ENCODE peak calls at places on chromosomes 6 and 20, in five cellular contexts. W is SJCRH30, N is psoas muscle, R is Panc1, C is tibial nerve. H is an unnamed sample. For H3K27me3, the result is how much of the 10 kb centered on the place peaks cover.

GRCh38 chr6:47859132-47859531 is 77.3 kb downstream of the OPN5 start:
- DNase-seq in W (no peak), N (no peak), R (no peak), C (no peak), H (no peak)

GRCh38 chr6:81169166-81169565 is 583.3 kb downstream of the TENT5A start:
- DNase-seq in W (no peak), N (no peak), R (no peak), C (no peak), H (no peak)

GRCh38 chr20:1946762-1947534 is 46.9 kb downstream of the PDYN start:
- DNase-seq in W (no peak), N (peak), R (no peak), C (peak), H (peak)

GRCh38 chr20:5974531-5974930 is 24.1 kb downstream of the MCM8 start:
- DNase-seq in W (no peak), N (no peak), R (no peak), C (no peak), H (no peak)

GRCh38 chr6:145929037-145929633 is 35.0 kb downstream of the SHPRH start:
- DNase-seq in W (peak), N (no peak), R (peak), C (peak), H (no peak)

GRCh38 chr6:113328886-113329381 is 528.2 kb upstream of the MARCKS start:
- DNase-seq in W (peak), N (no peak), R (no peak), C (no peak), H (no peak)

GRCh38 chr6:130943738-130944137 is 116.5 kb downstream of the SMLR1 start:
- DNase-seq in W (no peak), N (no peak), R (no peak), C (no peak), H (no peak)

GRCh38 chr6:34143884-34144580 is 1.9 kb downstream of the GRM4 start:
- DNase-seq in W (no peak), N (peak), R (no peak), C (no peak), H (peak)

GRCh38 chr6:110181131-110182027 is 1.2 kb downstream of the CDC40 start:
- DNase-seq in W (no peak), N (no peak), R (no peak), C (no peak), H (no peak)

GRCh38 chr6:3222506-3223038 is 4.9 kb downstream of the TUBB2B start:
- DNase-seq in W (no peak), N (no peak), R (no peak), C (no peak), H (no peak)

GRCh38 chr6:14530385-14530784 is 412.8 kb downstream of the CD83 start:
- DNase-seq in W (no peak), N (no peak), R (no peak), C (no peak), H (no peak)

GRCh38 chr6:113361014-113361645 is 496.0 kb upstream of the MARCKS start:
- DNase-seq in W (peak), N (no peak), R (no peak), C (no peak), H (no peak)

GRCh38 chr6:50093938-50094272 is 44.2 kb upstream of the DEFB112 start:
- DNase-seq in W (no peak), N (no peak), R (no peak), C (no peak), H (no peak)

GRCh38 chr6:134249759-134250602 is 67.9 kb downstream of the SGK1 start:
- DNase-seq in W (no peak), N (no peak), R (no peak), C (no peak), H (no peak)

GRCh38 chr6:50843842-50844241 is 25.2 kb downstream of the TFAP2B start:
- DNase-seq in W (no peak), N (no peak), R (no peak), C (no peak), H (no peak)

GRCh38 chr6:3312604-3313167 is 53.9 kb downstream of the PSMG4 start:
- DNase-seq in W (no peak), N (no peak), R (no peak), C (no peak), H (peak)

GRCh38 chr20:18001131-18001921 is 32.5 kb downstream of the MGME1 start:
- DNase-seq in W (no peak), N (peak), R (no peak), C (peak), H (peak)

GRCh38 chr6:51865176-51865575 is 222.2 kb downstream of the PKHD1 start:
- DNase-seq in W (no peak), N (no peak), R (no peak), C (no peak), H (no peak)

GRCh38 chr6:7189101-7189721 is 81.5 kb downstream of the RREB1 start:
- DNase-seq in W (no peak), N (no peak), R (no peak), C (no peak), H (no peak)

GRCh38 chr6:14108571-14109410 is 8.8 kb upstream of the CD83 start:
- DNase-seq in W (peak), N (peak), R (no peak), C (no peak), H (peak)

GRCh38 chr6:11241793-11242201 is 9.3 kb upstream of the NEDD9 start:
- DNase-seq in W (no peak), N (peak), R (no peak), C (peak), H (peak)

GRCh38 chr20:8875586-8875985 is 193.3 kb upstream of the PLCB4 start:
- DNase-seq in W (no peak), N (no peak), R (no peak), C (no peak), H (no peak)

GRCh38 chr6:1604991-1605821 is 4.5 kb upstream of the FOXC1 start:
- DNase-seq in W (no peak), N (peak), R (no peak), C (no peak), H (peak)

GRCh38 chr20:53097371-53097770 is 125.2 kb downstream of the TSHZ2 start:
- DNase-seq in W (no peak), N (no peak), R (no peak), C (no peak), H (no peak)

GRCh38 chr6:57205550-57206328 is 16.4 kb downstream of the RAB23 start:
- DNase-seq in W (no peak), N (no peak), R (no peak), C (no peak), H (no peak)

DNA sequence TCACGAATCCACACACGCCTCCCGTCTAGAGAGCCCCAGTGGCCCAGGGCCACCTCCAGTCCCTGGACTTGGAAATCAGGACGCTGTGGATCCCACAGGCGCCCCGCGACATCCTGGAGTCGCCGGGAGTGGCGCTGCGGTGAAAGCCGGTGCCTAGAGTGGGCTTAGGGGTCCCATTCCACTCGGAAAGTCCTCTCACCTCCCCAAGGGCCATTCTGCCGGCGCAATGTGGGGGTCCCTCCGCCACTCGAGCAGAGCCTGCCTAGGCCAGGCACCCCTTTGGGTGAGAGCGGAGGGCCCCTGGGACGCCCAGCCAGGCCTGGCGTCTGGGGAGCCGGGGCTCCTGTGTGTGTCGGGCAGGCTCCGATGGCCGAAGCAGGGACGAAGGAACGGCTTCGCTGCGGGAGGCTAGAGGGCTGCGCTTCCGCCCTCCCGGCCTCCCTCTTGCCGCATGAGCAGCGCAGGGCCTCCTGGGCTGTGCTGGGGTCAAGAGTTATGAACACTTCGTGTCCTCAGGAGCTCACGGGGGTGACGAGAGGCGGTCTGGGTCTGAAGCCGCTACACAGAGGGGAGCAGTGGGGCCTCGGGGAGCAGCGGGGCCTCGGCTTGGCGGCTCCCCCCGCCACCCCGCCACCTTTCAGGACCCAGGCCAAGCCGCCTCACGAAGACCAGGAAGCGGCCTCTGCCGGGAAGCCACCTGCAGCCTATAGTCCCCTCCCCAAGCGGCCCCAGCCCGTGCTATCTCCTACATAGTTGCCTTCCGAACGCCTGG is 13.6 kb downstream of the POU3F2 start:
- DNase-seq in W (no peak), N (no peak), R (no peak), C (no peak), H (peak)
- H3K27me3 ChIP-seq in W (under half), N (under half), R (under half), C (under half), H (under half)

GRCh38 chr6:106501836-106502447 is 127.4 kb downstream of the RTN4IP1 start:
- DNase-seq in W (no peak), N (no peak), R (no peak), C (no peak), H (no peak)

GRCh38 chr6:106496791-106497190 is 132.5 kb downstream of the RTN4IP1 start:
- DNase-seq in W (no peak), N (no peak), R (no peak), C (no peak), H (no peak)

GRCh38 chr6:106502534-106502933 is 126.8 kb downstream of the RTN4IP1 start:
- DNase-seq in W (no peak), N (no peak), R (no peak), C (no peak), H (no peak)
- H3K27me3 ChIP-seq in W (under half), N (under half), R (under half), C (under half), H (under half)

DNA sequence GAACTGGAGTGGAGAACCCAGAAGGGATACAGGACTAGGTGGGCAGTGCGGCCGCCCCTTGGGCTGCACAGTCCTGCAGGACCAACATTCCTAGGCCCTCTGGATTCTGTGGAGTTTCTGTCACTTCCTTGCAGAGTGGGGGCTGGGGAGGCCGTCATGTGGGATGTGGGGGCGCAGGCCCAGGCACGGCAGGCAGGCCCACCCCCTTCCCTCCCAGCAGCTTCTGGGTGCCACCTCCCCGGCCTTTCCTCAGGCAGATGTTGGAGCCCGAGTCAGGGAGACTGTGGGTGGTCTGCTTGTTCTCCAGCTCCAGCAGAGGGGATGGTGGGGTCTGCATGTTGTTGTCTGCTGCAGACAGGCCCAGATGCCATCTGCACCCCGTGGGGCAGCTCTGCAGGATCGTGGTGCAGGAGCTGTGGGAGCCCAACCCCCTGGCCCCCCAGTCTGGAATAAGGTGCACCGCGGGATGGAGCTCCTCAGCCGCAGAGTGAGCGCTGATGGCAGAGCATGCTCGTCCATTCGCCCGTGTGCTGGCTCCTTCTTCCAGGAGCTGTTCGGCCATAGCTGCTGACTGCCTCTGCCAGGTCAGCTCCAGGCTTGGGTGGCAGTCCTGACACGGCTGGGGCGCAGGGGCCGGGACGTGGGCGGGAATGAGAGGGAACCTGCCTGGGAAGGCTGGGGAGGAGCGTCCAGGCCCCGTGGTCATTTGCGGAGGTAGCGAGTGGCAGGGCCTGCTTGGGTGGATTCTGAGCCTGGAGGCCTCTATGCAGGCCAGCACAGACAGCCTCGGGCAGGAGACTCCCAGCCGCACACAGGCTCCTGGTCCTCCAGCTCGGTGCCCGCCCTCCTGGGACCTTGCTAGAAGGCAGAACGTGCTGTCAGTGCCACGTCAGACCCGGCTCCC is 18.1 kb downstream of the SLC17A9 start:
- DNase-seq in W (no peak), N (no peak), R (no peak), C (no peak), H (no peak)
- H3K27me3 ChIP-seq in W (half or more), N (under half), R (under half), C (under half), H (under half)

DNA sequence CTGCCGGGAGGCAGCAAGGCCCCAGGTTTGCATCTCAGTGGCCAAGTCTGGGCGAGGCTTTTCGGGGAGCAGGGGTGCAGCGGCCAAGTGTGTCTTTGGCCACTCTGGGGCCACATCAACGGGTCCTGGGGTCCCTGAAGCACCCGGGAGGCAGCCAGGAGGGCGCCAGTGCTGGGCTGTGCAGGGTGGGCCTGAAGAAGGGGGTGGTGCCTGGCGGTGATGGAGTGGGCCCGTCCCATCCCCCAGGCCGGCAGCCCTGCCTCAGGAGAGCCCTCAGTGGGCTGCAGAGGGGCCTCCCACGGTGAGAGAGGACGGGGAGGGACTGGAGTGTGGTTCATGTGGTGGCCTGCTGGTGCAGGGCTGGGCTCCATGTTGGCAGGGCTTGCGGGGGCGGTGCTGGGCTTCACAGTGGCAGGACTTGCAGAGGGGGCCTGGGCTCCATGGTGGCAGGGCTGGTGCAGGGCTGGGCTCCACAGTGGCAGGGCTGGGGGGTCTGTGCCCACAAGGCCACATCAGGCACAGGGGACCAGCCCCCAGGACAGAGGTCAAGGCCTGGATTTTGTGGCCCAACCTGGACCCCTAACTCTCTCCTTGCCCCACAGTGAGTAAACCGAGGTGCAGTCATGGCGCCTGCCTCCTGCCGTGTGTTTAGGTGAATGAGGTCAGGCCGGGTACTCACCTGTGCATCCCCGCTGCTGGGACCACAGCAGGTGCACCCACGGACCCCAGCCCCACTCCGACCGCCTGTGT is 10.5 kb upstream of the BHLHE23 start:
- DNase-seq in W (no peak), N (peak), R (no peak), C (no peak), H (peak)
- H3K27me3 ChIP-seq in W (under half), N (under half), R (under half), C (under half), H (under half)

GRCh38 chr6:168282985-168283685 is 36.4 kb downstream of the DACT2 start:
- DNase-seq in W (no peak), N (no peak), R (no peak), C (no peak), H (no peak)
- H3K27me3 ChIP-seq in W (under half), N (under half), R (under half), C (under half), H (under half)

DNA sequence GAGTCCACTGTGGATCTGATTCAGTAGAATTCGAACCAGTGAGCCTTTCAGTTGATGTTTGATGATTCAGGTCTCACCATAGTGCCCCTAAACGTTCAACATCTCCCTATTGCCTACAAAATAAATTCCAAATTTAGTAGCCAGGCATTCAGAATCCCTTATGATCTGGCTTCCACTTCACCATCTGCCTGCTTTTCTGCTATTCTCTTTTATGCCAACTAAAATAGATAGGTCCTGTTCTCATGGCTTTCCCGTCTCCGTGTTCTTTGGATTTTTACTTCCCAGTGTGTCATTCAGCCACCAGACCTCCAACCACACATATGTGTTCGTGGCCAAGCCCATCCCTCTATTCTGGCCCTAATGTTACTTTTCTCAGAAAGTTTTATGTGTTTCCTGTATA is 410.4 kb downstream of the LMBRD1 start:
- DNase-seq in W (no peak), N (no peak), R (no peak), C (no peak), H (no peak)
- H3K27me3 ChIP-seq in W (under half), N (under half), R (under half), C (under half), H (under half)

DNA sequence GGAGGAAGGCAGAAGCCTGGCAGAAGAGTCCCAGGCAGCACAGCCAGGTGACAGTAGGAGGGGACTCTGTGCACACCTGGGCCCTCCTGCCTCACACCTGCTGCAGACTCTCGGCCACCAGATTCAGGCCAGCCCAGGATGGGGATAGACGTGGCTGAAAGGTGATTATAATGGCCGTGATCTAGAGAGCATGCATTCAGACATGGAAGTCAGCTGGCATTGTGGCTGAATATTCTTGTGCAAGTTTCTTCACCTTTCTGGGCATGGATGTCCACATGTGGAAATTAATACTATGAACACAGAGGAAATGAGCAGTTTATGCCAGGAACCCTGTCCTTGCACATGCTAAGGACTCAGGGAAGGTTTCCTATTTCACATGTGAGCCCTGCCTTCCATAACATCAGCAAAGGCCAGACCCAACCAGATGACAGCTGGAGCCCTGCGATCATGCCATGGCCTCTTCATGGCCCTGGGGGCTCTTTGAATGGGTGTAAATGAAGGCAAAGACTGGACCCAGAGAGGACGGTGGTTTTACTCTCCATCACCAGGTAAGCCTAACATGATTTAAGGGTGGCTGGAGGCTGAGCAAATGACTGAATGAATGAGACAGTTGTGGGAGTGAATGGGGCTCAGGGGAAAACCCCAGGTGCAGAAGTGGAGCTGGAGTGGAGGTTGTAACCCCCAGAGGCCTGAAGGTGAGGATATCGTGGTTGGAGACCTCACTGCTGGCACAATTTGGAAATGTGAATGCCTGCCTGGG is 2.7 kb upstream of the RAET1L start:
- DNase-seq in W (no peak), N (no peak), R (no peak), C (no peak), H (peak)
- H3K27me3 ChIP-seq in W (under half), N (under half), R (under half), C (under half), H (under half)

DNA sequence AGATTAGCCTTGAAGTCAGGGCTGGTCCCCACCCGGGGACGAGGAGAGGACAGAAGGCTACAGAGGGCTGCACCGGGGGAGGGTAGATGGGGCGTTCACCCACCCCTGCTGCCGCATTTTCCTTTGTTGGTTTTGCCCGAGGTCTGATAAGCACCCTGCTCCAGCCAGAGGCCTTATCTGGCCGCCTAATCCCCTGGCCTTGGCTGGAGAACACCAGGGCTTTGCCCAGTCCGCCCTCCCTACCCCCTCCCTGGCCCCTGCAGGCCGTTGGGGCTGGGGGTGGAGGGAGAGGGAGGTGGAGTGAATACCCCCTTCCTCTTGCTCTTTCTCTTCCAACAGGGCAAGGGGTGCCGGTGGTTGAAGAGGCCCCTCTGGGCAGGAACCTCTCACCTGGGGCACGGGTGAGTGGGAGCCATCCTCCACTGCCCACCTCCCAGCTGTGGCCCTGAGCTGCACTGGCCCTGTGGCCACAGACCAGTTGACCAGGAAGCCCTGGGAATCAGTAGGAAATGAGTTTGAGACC is 11.8 kb upstream of the GATA5 start:
- DNase-seq in W (no peak), N (no peak), R (no peak), C (no peak), H (no peak)
- H3K27me3 ChIP-seq in W (half or more), N (under half), R (under half), C (under half), H (under half)

GRCh38 chr6:389622-390021 is 1.9 kb upstream of the IRF4 start:
- DNase-seq in W (no peak), N (no peak), R (peak), C (no peak), H (no peak)
- H3K27me3 ChIP-seq in W (under half), N (under half), R (under half), C (under half), H (under half)

GRCh38 chr20:61759286-61760065 is 306.2 kb downstream of the TAF4 start:
- DNase-seq in W (no peak), N (peak), R (no peak), C (no peak), H (peak)
- H3K27me3 ChIP-seq in W (half or more), N (under half), R (under half), C (under half), H (under half)